ENCODE peak calls at places on chromosomes 5 and 9, in seven cellular contexts. W is neural progenitor cell, B is AG09309, Y is upper lobe of right lung, N is HCT116, V is adrenal gland, T is fibroblast of pulmonary artery. H is an unnamed sample.
A peak's percentile ranks its signal among the peaks of the same experiment; 100 is the strongest.

GRCh38 chr5:9194509-9194908 is 351.4 kb downstream of the SEMA5A start:
- DNase-seq in T (peak; percentile 53), N (no peak), Y (no peak), W (no peak), V (no peak), B (peak; percentile 50), H (peak; percentile 77)

GRCh38 chr9:120937127-120937526 is 10.5 kb upstream of the TRAF1 start:
- DNase-seq in N (no peak), Y (no peak), B (no peak), V (no peak), T (peak; percentile 36), W (no peak), H (no peak)

GRCh38 chr9:105299190-105299854 is 54.9 kb downstream of the SLC44A1 start:
- DNase-seq in Y (no peak), W (no peak), V (no peak), N (no peak), B (peak; percentile 89), T (peak; percentile 99), H (peak; percentile 96)

GRCh38 chr5:168877132-168877895 is 298.1 kb upstream of the PANK3 start:
- DNase-seq in T (no peak), Y (no peak), W (peak; percentile 57), V (no peak), B (no peak), N (no peak), H (no peak)

GRCh38 chr9:32434892-32435291 is 50.4 kb downstream of the ACO1 start:
- DNase-seq in V (no peak), B (no peak), W (no peak), N (no peak), T (no peak), Y (no peak), H (no peak)

GRCh38 chr9:136799854-136800657 is 3.9 kb downstream of the CCDC183 start:
- DNase-seq in V (peak; percentile 86), W (peak; percentile 97), T (peak; percentile 50), B (no peak), N (peak; percentile 60), Y (peak; percentile 96), H (no peak)

GRCh38 chr5:137498301-137498735 is 808 bp downstream of the SPOCK1 start:
- DNase-seq in Y (peak; percentile 63), B (no peak), V (peak; percentile 39), T (peak; percentile 36), W (peak; percentile 69), N (no peak), H (peak; percentile 18)

GRCh38 chr5:163915481-163915961 is 410.1 kb downstream of the MAT2B start:
- DNase-seq in V (no peak), N (no peak), B (no peak), W (peak; percentile 8), T (peak; percentile 32), Y (peak; percentile 50), H (no peak)

GRCh38 chr9:127277099-127277498 is 12.5 kb downstream of the GARNL3 start:
- DNase-seq in N (no peak), Y (no peak), V (no peak), W (no peak), T (no peak), B (no peak), H (no peak)

GRCh38 chr5:79653843-79654242 is 35.8 kb upstream of the CMYA5 start:
- DNase-seq in W (no peak), Y (no peak), B (no peak), V (no peak), N (no peak), T (no peak), H (no peak)

GRCh38 chr5:80283360-80283759 is 27.5 kb upstream of the SERINC5 start:
- DNase-seq in V (no peak), T (no peak), Y (no peak), N (no peak), B (no peak), W (no peak), H (no peak)

GRCh38 chr9:20041717-20042116 is 252.9 kb upstream of the SLC24A2 start:
- DNase-seq in Y (no peak), W (no peak), B (no peak), V (no peak), N (no peak), T (no peak), H (no peak)

GRCh38 chr9:135502873-135503321 is 2.4 kb downstream of the MRPS2 start:
- DNase-seq in W (no peak), V (no peak), N (no peak), T (no peak), B (no peak), Y (peak; percentile 57), H (no peak)

DNA sequence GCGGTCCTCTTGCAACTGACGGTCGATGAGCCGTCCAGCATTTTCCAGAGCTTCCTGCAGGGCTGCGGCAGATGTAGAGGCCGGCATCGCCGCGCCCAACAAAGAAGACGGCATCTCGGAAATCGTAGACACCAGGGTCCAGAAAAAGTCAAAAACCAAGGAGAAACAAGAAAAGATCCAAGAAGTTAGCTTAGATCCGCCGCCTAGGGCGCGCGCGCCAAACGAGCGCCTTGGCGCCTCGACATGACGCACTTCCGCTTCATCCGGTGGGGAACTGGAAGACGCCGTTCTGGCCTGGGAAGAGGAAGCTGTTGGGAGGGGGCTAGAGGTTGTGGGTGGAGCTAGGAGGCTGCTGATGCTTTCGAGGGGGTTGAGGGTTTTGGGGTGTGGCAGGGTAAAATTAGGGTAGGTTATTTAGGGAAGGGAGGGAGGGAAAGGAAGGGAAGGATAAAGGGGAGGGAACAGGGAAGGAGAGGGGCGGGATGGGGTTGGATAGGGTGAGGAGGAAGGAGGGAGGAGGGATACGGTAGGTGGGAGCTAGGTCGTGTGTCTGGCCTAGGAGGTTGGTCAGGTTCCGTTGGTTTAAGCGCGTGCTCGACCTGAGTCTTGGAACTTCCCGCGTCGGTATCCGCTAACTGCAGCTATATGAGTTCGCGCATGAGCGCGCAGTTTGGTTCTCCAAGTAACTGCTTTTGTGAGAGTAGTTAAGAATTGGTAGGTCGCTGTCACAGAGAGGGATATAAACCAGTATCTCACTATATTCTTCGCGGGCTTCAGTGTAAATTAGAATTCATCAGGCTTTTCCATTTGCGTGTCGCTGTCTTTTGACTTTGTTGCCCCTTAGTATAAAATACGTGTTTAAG is at the start of gene NUP155:
- DNase-seq in Y (peak; percentile 95), W (peak; percentile 97), N (peak; percentile 95), V (peak; percentile 93), B (peak; percentile 67), T (peak; percentile 97), H (peak; percentile 95)
- H3K4me3 ChIP-seq in Y (peak within 1 kb of the TSS; percentile 78), W (peak within 1 kb of the TSS; percentile 92), N (peak within 1 kb of the TSS; percentile 99), V (peak within 1 kb of the TSS; percentile 74), B (peak within 1 kb of the TSS; percentile 89), T (peak within 1 kb of the TSS; percentile 98), H (peak within 1 kb of the TSS; percentile 81)

GRCh38 chr9:14692536-14692917 is 705 bp downstream of the ZDHHC21 start:
- DNase-seq in Y (no peak), T (no peak), N (no peak), W (no peak), V (no peak), B (no peak), H (no peak)

GRCh38 chr9:14690986-14691730 is 2.1 kb downstream of the ZDHHC21 start:
- DNase-seq in Y (no peak), T (no peak), N (no peak), W (no peak), B (no peak), V (no peak), H (no peak)

GRCh38 chr9:14692918-14693861 is at the start of gene ZDHHC21:
- DNase-seq in Y (peak; percentile 92), N (no peak), B (no peak), V (peak; percentile 65), T (peak; percentile 55), W (peak; percentile 64), H (peak; percentile 52)
- TF ChIP-seq CTCF in Y (no peak), N (no peak), B (no peak), V (no peak), T (no peak), W (no peak), H (no peak)

DNA sequence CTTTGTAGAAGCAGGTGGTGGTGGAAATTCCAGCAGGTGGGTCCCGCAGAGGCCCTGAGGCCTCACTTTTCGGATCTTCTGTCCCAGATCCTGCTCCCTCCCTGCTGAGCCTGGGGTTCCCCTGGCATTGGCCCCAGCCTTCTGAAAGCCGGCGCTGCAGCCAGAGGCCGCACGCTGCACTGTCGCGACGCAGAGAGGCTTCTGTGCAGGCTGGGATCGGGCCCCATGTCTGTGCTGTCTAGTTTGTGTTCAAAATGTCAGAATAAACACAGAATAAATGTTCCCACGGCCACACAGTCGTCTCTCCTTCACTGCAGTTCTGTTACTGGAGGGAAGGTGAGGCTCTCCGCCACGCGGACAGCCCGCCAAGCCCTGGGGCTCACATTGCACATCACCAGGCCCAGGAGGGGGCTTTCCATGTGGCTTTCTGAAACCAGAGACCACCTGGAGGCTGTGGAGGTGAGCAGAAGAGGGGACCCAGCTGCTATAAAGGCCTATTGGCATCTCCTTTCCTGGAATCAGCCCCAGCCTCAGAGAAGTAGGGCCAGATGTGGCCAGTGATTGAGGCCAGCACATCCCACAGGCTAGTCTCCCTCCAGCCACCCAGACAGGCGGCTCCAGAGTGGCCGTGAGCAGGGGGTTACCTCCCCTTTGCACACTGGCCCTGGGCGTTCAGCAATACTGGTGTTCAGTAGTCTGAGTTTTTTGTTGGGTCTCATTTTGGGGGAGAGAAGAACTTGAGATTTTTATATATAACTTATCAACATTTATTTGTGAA is 46.5 kb downstream of the USP20 start:
- DNase-seq in N (no peak), B (no peak), Y (no peak), T (no peak), W (no peak), V (no peak), H (no peak)
- H3K4me3 ChIP-seq in N (no peak overlapping the region), B (no peak overlapping the region), Y (no peak overlapping the region), T (no peak overlapping the region), W (no peak overlapping the region), V (no peak overlapping the region), H (no peak overlapping the region)

GRCh38 chr9:72627147-72627546 is 105.7 kb downstream of the TMC1 start:
- DNase-seq in Y (no peak), B (no peak), V (no peak), T (no peak), N (no peak), W (peak; percentile 55), H (no peak)
- TF ChIP-seq CTCF in Y (no peak), B (no peak), V (no peak), T (no peak), N (no peak), W (no peak), H (no peak)

H was measured in foreskin fibroblast.